ENCODE peak calls at places on chromosomes 7 and 10, in five cellular contexts. One of them, this sample, is unnamed.
A peak's percentile ranks its signal among the peaks of the same experiment; 100 is the strongest.

GRCh38 chr10:70221030-70221429 is 12.2 kb downstream of the PPA1 start:
- DNase-seq in iPS DF 6.9: no peak
- DNase-seq in GM04504: no peak
- DNase-seq in stimulated activated CD8-positive, alpha-beta memory T cell treated with anti-CD3 and anti-CD28 coated beads, Interleukin-15, amount 100 ng/mL, for 24 hours: no peak
- DNase-seq in A549: no peak
- DNase-seq in this sample: no peak

GRCh38 chr7:157378390-157378789 is 41.6 kb downstream of the DNAJB6 start:
- DNase-seq in iPS DF 6.9: no peak
- DNase-seq in GM04504: no peak
- DNase-seq in stimulated activated CD8-positive, alpha-beta memory T cell treated with anti-CD3 and anti-CD28 coated beads, Interleukin-15, amount 100 ng/mL, for 24 hours: no peak
- DNase-seq in A549: no peak
- DNase-seq in this sample: no peak

GRCh38 chr7:157018328-157018996 is 8.0 kb upstream of the MNX1 start:
- DNase-seq in iPS DF 6.9: no peak
- DNase-seq in GM04504: no peak
- DNase-seq in stimulated activated CD8-positive, alpha-beta memory T cell treated with anti-CD3 and anti-CD28 coated beads, Interleukin-15, amount 100 ng/mL, for 24 hours: no peak
- DNase-seq in A549: no peak
- DNase-seq in this sample: no peak

GRCh38 chr10:60809157-60809556 is 30.9 kb downstream of the CDK1 start:
- DNase-seq in iPS DF 6.9: no peak
- DNase-seq in GM04504: peak; percentile 75
- DNase-seq in stimulated activated CD8-positive, alpha-beta memory T cell treated with anti-CD3 and anti-CD28 coated beads, Interleukin-15, amount 100 ng/mL, for 24 hours: no peak
- DNase-seq in A549: no peak
- DNase-seq in this sample: no peak

GRCh38 chr7:137574836-137575235 is 231.3 kb upstream of the PTN start:
- DNase-seq in iPS DF 6.9: no peak
- DNase-seq in GM04504: no peak
- DNase-seq in stimulated activated CD8-positive, alpha-beta memory T cell treated with anti-CD3 and anti-CD28 coated beads, Interleukin-15, amount 100 ng/mL, for 24 hours: no peak
- DNase-seq in A549: no peak
- DNase-seq in this sample: no peak

GRCh38 chr10:90945496-90946070 is 24.7 kb upstream of the ANKRD1 start:
- DNase-seq in iPS DF 6.9: no peak
- DNase-seq in GM04504: no peak
- DNase-seq in stimulated activated CD8-positive, alpha-beta memory T cell treated with anti-CD3 and anti-CD28 coated beads, Interleukin-15, amount 100 ng/mL, for 24 hours: no peak
- DNase-seq in A549: no peak
- DNase-seq in this sample: no peak

GRCh38 chr10:33487014-33487776 is 152.7 kb upstream of the NRP1 start:
- DNase-seq in iPS DF 6.9: no peak
- DNase-seq in GM04504: no peak
- DNase-seq in stimulated activated CD8-positive, alpha-beta memory T cell treated with anti-CD3 and anti-CD28 coated beads, Interleukin-15, amount 100 ng/mL, for 24 hours: no peak
- DNase-seq in A549: no peak
- DNase-seq in this sample: no peak

GRCh38 chr7:54674891-54675290 is 84.1 kb downstream of the SEC61G start:
- DNase-seq in iPS DF 6.9: no peak
- DNase-seq in GM04504: no peak
- DNase-seq in stimulated activated CD8-positive, alpha-beta memory T cell treated with anti-CD3 and anti-CD28 coated beads, Interleukin-15, amount 100 ng/mL, for 24 hours: no peak
- DNase-seq in A549: no peak
- DNase-seq in this sample: no peak

GRCh38 chr10:114290038-114290437 is 51.0 kb downstream of the VWA2 start:
- DNase-seq in iPS DF 6.9: no peak
- DNase-seq in GM04504: no peak
- DNase-seq in stimulated activated CD8-positive, alpha-beta memory T cell treated with anti-CD3 and anti-CD28 coated beads, Interleukin-15, amount 100 ng/mL, for 24 hours: no peak
- DNase-seq in A549: no peak
- DNase-seq in this sample: no peak

GRCh38 chr7:19061331-19061730 is 56.1 kb downstream of the TWIST1 start:
- DNase-seq in iPS DF 6.9: no peak
- DNase-seq in GM04504: no peak
- DNase-seq in stimulated activated CD8-positive, alpha-beta memory T cell treated with anti-CD3 and anti-CD28 coated beads, Interleukin-15, amount 100 ng/mL, for 24 hours: no peak
- DNase-seq in A549: no peak
- DNase-seq in this sample: no peak

GRCh38 chr7:95501261-95501816 is 15.6 kb downstream of the ASB4 start:
- DNase-seq in iPS DF 6.9: no peak
- DNase-seq in GM04504: no peak
- DNase-seq in stimulated activated CD8-positive, alpha-beta memory T cell treated with anti-CD3 and anti-CD28 coated beads, Interleukin-15, amount 100 ng/mL, for 24 hours: no peak
- DNase-seq in A549: no peak
- DNase-seq in this sample: peak; percentile 58

GRCh38 chr7:107687656-107688055 is 27.0 kb downstream of the SLC26A4 start:
- DNase-seq in iPS DF 6.9: no peak
- DNase-seq in GM04504: no peak
- DNase-seq in stimulated activated CD8-positive, alpha-beta memory T cell treated with anti-CD3 and anti-CD28 coated beads, Interleukin-15, amount 100 ng/mL, for 24 hours: no peak
- DNase-seq in A549: no peak
- DNase-seq in this sample: no peak

GRCh38 chr7:138645284-138645683 is 55.9 kb downstream of the SVOPL start:
- DNase-seq in iPS DF 6.9: no peak
- DNase-seq in GM04504: no peak
- DNase-seq in stimulated activated CD8-positive, alpha-beta memory T cell treated with anti-CD3 and anti-CD28 coated beads, Interleukin-15, amount 100 ng/mL, for 24 hours: no peak
- DNase-seq in A549: peak; percentile 17
- DNase-seq in this sample: no peak

GRCh38 chr10:22927661-22928403 is at the start of gene ARMC3:
- DNase-seq in iPS DF 6.9: peak; percentile 71
- DNase-seq in GM04504: no peak
- DNase-seq in stimulated activated CD8-positive, alpha-beta memory T cell treated with anti-CD3 and anti-CD28 coated beads, Interleukin-15, amount 100 ng/mL, for 24 hours: peak; percentile 36
- DNase-seq in A549: peak; percentile 57
- DNase-seq in this sample: peak; percentile 3

GRCh38 chr10:113518415-113518814 is 34.4 kb upstream of the HABP2 start:
- DNase-seq in iPS DF 6.9: no peak
- DNase-seq in GM04504: no peak
- DNase-seq in stimulated activated CD8-positive, alpha-beta memory T cell treated with anti-CD3 and anti-CD28 coated beads, Interleukin-15, amount 100 ng/mL, for 24 hours: no peak
- DNase-seq in A549: no peak
- DNase-seq in this sample: no peak